ENCODE peak calls at places on chromosomes 13 and 19, in seven cellular contexts. One of them, this sample, is unnamed.

GRCh38 chr19:4916292-4917082 is 7.2 kb downstream of the UHRF1 start:
- DNase-seq in frontal cortex: no peak
- DNase-seq in T follicular helper cell: no peak
- DNase-seq in stimulated activated CD8-positive, alpha-beta memory T cell treated with anti-CD3 and anti-CD28 coated beads, Interleukin-15, amount 100 ng/mL, for 24 hours: no peak
- DNase-seq in mammary epithelial cell: no peak
- DNase-seq in MG63: no peak
- DNase-seq in GM23338: no peak
- DNase-seq in this sample: peak; percentile 71

GRCh38 chr19:39384839-39385568 is 5.9 kb downstream of the PAF1 start:
- DNase-seq in GM23338: peak; percentile 31
- DNase-seq in MG63: no peak
- DNase-seq in mammary epithelial cell: no peak
- DNase-seq in T follicular helper cell: no peak
- DNase-seq in frontal cortex: no peak
- DNase-seq in stimulated activated CD8-positive, alpha-beta memory T cell treated with anti-CD3 and anti-CD28 coated beads, Interleukin-15, amount 100 ng/mL, for 24 hours: no peak
- DNase-seq in this sample: no peak

GRCh38 chr19:48524728-48525127 is 13.1 kb upstream of the LMTK3 start:
- DNase-seq in MG63: no peak
- DNase-seq in mammary epithelial cell: no peak
- DNase-seq in T follicular helper cell: no peak
- DNase-seq in frontal cortex: no peak
- DNase-seq in stimulated activated CD8-positive, alpha-beta memory T cell treated with anti-CD3 and anti-CD28 coated beads, Interleukin-15, amount 100 ng/mL, for 24 hours: no peak
- DNase-seq in GM23338: no peak
- DNase-seq in this sample: no peak

GRCh38 chr19:47239610-47240296 is 8.8 kb upstream of the BBC3 start:
- DNase-seq in T follicular helper cell: peak; percentile 53
- DNase-seq in GM23338: peak; percentile 84
- DNase-seq in frontal cortex: peak; percentile 90
- DNase-seq in stimulated activated CD8-positive, alpha-beta memory T cell treated with anti-CD3 and anti-CD28 coated beads, Interleukin-15, amount 100 ng/mL, for 24 hours: no peak
- DNase-seq in MG63: no peak
- DNase-seq in mammary epithelial cell: peak; percentile 25
- DNase-seq in this sample: peak; percentile 32

GRCh38 chr13:90534617-90535340 is 812.7 kb upstream of the MIR17HG start:
- DNase-seq in MG63: no peak
- DNase-seq in frontal cortex: no peak
- DNase-seq in mammary epithelial cell: no peak
- DNase-seq in stimulated activated CD8-positive, alpha-beta memory T cell treated with anti-CD3 and anti-CD28 coated beads, Interleukin-15, amount 100 ng/mL, for 24 hours: no peak
- DNase-seq in T follicular helper cell: no peak
- DNase-seq in GM23338: no peak
- DNase-seq in this sample: no peak

GRCh38 chr13:93243375-93244063 is 16.9 kb downstream of the GPC6 start:
- DNase-seq in mammary epithelial cell: no peak
- DNase-seq in frontal cortex: no peak
- DNase-seq in GM23338: no peak
- DNase-seq in stimulated activated CD8-positive, alpha-beta memory T cell treated with anti-CD3 and anti-CD28 coated beads, Interleukin-15, amount 100 ng/mL, for 24 hours: no peak
- DNase-seq in MG63: no peak
- DNase-seq in T follicular helper cell: no peak
- DNase-seq in this sample: no peak

GRCh38 chr13:32587774-32588165 is 1.5 kb downstream of the PDS5B start:
- DNase-seq in T follicular helper cell: no peak
- DNase-seq in frontal cortex: no peak
- DNase-seq in mammary epithelial cell: peak; percentile 33
- DNase-seq in MG63: no peak
- DNase-seq in GM23338: no peak
- DNase-seq in stimulated activated CD8-positive, alpha-beta memory T cell treated with anti-CD3 and anti-CD28 coated beads, Interleukin-15, amount 100 ng/mL, for 24 hours: no peak
- DNase-seq in this sample: no peak

GRCh38 chr13:106507560-106508274 is 27.7 kb downstream of the EFNB2 start:
- DNase-seq in frontal cortex: no peak
- DNase-seq in GM23338: peak; percentile 48
- DNase-seq in T follicular helper cell: no peak
- DNase-seq in stimulated activated CD8-positive, alpha-beta memory T cell treated with anti-CD3 and anti-CD28 coated beads, Interleukin-15, amount 100 ng/mL, for 24 hours: no peak
- DNase-seq in MG63: no peak
- DNase-seq in mammary epithelial cell: peak; percentile 97
- DNase-seq in this sample: no peak

GRCh38 chr13:32824671-32825070 is 191.6 kb upstream of the KL start:
- DNase-seq in MG63: no peak
- DNase-seq in frontal cortex: no peak
- DNase-seq in GM23338: peak; percentile 70
- DNase-seq in stimulated activated CD8-positive, alpha-beta memory T cell treated with anti-CD3 and anti-CD28 coated beads, Interleukin-15, amount 100 ng/mL, for 24 hours: no peak
- DNase-seq in T follicular helper cell: no peak
- DNase-seq in mammary epithelial cell: peak; percentile 29
- DNase-seq in this sample: no peak

GRCh38 chr13:110576736-110577476 is 15.4 kb upstream of the RAB20 start:
- DNase-seq in mammary epithelial cell: peak; percentile 19
- DNase-seq in GM23338: no peak
- DNase-seq in frontal cortex: no peak
- DNase-seq in MG63: peak; percentile 26
- DNase-seq in stimulated activated CD8-positive, alpha-beta memory T cell treated with anti-CD3 and anti-CD28 coated beads, Interleukin-15, amount 100 ng/mL, for 24 hours: no peak
- DNase-seq in T follicular helper cell: no peak
- DNase-seq in this sample: no peak

GRCh38 chr13:94352057-94352456 is 127.4 kb downstream of the DCT start:
- DNase-seq in mammary epithelial cell: no peak
- DNase-seq in stimulated activated CD8-positive, alpha-beta memory T cell treated with anti-CD3 and anti-CD28 coated beads, Interleukin-15, amount 100 ng/mL, for 24 hours: no peak
- DNase-seq in frontal cortex: no peak
- DNase-seq in GM23338: no peak
- DNase-seq in MG63: no peak
- DNase-seq in T follicular helper cell: no peak
- DNase-seq in this sample: no peak

GRCh38 chr19:18733196-18733647 is 49.7 kb downstream of the CRTC1 start:
- DNase-seq in MG63: no peak
- DNase-seq in GM23338: no peak
- DNase-seq in T follicular helper cell: no peak
- DNase-seq in frontal cortex: no peak
- DNase-seq in mammary epithelial cell: no peak
- DNase-seq in stimulated activated CD8-positive, alpha-beta memory T cell treated with anti-CD3 and anti-CD28 coated beads, Interleukin-15, amount 100 ng/mL, for 24 hours: no peak
- DNase-seq in this sample: no peak

GRCh38 chr19:23437901-23438300 is 42.6 kb upstream of the ZNF91 start:
- DNase-seq in mammary epithelial cell: no peak
- DNase-seq in frontal cortex: no peak
- DNase-seq in T follicular helper cell: no peak
- DNase-seq in stimulated activated CD8-positive, alpha-beta memory T cell treated with anti-CD3 and anti-CD28 coated beads, Interleukin-15, amount 100 ng/mL, for 24 hours: no peak
- DNase-seq in MG63: no peak
- DNase-seq in GM23338: peak; percentile 29
- DNase-seq in this sample: no peak

GRCh38 chr19:48372904-48373303 is 8.7 kb downstream of the SYNGR4 start:
- DNase-seq in mammary epithelial cell: peak; percentile 46
- DNase-seq in frontal cortex: no peak
- DNase-seq in stimulated activated CD8-positive, alpha-beta memory T cell treated with anti-CD3 and anti-CD28 coated beads, Interleukin-15, amount 100 ng/mL, for 24 hours: no peak
- DNase-seq in T follicular helper cell: no peak
- DNase-seq in MG63: no peak
- DNase-seq in GM23338: no peak
- DNase-seq in this sample: no peak

GRCh38 chr19:56637976-56638555 is 4.9 kb upstream of the SMIM17 start:
- DNase-seq in frontal cortex: peak; percentile 72
- DNase-seq in mammary epithelial cell: peak; percentile 65
- DNase-seq in stimulated activated CD8-positive, alpha-beta memory T cell treated with anti-CD3 and anti-CD28 coated beads, Interleukin-15, amount 100 ng/mL, for 24 hours: no peak
- DNase-seq in MG63: peak; percentile 72
- DNase-seq in GM23338: peak; percentile 91
- DNase-seq in T follicular helper cell: no peak
- DNase-seq in this sample: peak; percentile 33

GRCh38 chr19:18418725-18419194 is 438 bp upstream of the SSBP4 start:
- DNase-seq in GM23338: peak; percentile 43
- DNase-seq in MG63: no peak
- DNase-seq in stimulated activated CD8-positive, alpha-beta memory T cell treated with anti-CD3 and anti-CD28 coated beads, Interleukin-15, amount 100 ng/mL, for 24 hours: no peak
- DNase-seq in frontal cortex: no peak
- DNase-seq in mammary epithelial cell: no peak
- DNase-seq in T follicular helper cell: no peak
- DNase-seq in this sample: no peak

This sample was measured in GM10248.